ENCODE peak calls at places on chromosomes 7 and 10, in eight cellular contexts. L is A549, G is transverse colon, Z is spleen, K is Peyer's patch, V is uterus, T is upper lobe of left lung, D is stomach. N is an unnamed sample.

GRCh38 chr7:42035205-42035604 is 201.8 kb downstream of the GLI3 start:
- DNase-seq in K (no peak), Z (no peak), L (no peak), V (peak; percentile 49), T (no peak), G (no peak), D (no peak), N (no peak)

GRCh38 chr7:149261321-149261828 is 621 bp upstream of the ZNF783 start:
- DNase-seq in D (no peak), L (no peak), Z (no peak), T (no peak), K (peak; percentile 47), V (no peak), G (no peak), N (peak; percentile 63)

GRCh38 chr7:101589052-101589451 is 40.0 kb downstream of the MYL10 start:
- DNase-seq in K (peak; percentile 34), Z (no peak), V (no peak), L (no peak), T (no peak), D (no peak), G (no peak), N (no peak)

GRCh38 chr7:64098-64521 is 128.3 kb upstream of the FAM20C start:
- DNase-seq in D (peak; percentile 52), G (peak; percentile 53), T (no peak), L (peak; percentile 18), Z (peak; percentile 62), K (peak; percentile 66), V (peak; percentile 43), N (no peak)

GRCh38 chr10:58065529-58065815 is 202.2 kb downstream of the IPMK start:
- DNase-seq in K (no peak), L (no peak), G (no peak), T (no peak), V (no peak), D (no peak), Z (no peak), N (no peak)

GRCh38 chr7:24082826-24083225 is 201.2 kb upstream of the NPY start:
- DNase-seq in L (no peak), D (no peak), Z (no peak), V (no peak), T (no peak), G (no peak), K (no peak), N (no peak)

GRCh38 chr10:80498833-80499671 is 38.6 kb upstream of the SH2D4B start:
- DNase-seq in T (peak; percentile 97), G (peak; percentile 88), V (peak; percentile 95), L (peak; percentile 91), Z (peak; percentile 93), D (peak; percentile 81), K (peak; percentile 95), N (peak; percentile 93)

GRCh38 chr7:39919646-39920045 is 30.4 kb upstream of the CDK13 start:
- DNase-seq in K (no peak), V (no peak), L (no peak), G (no peak), T (no peak), Z (no peak), D (no peak), N (no peak)

GRCh38 chr10:86964061-86964846 is 4.0 kb upstream of the ADIRF start:
- DNase-seq in D (peak; percentile 22), L (no peak), K (peak; percentile 43), T (peak; percentile 17), Z (peak; percentile 74), G (no peak), V (no peak), N (no peak)

GRCh38 chr7:99106869-99107268 is 37.0 kb downstream of the SMURF1 start:
- DNase-seq in T (no peak), Z (no peak), G (no peak), D (no peak), K (no peak), V (no peak), L (no peak), N (no peak)

GRCh38 chr10:123614888-123615287 is 51.3 kb upstream of the GPR26 start:
- DNase-seq in T (peak; percentile 33), D (peak; percentile 64), L (peak; percentile 15), G (peak; percentile 69), K (peak; percentile 74), Z (no peak), V (peak; percentile 24), N (peak; percentile 14)

DNA sequence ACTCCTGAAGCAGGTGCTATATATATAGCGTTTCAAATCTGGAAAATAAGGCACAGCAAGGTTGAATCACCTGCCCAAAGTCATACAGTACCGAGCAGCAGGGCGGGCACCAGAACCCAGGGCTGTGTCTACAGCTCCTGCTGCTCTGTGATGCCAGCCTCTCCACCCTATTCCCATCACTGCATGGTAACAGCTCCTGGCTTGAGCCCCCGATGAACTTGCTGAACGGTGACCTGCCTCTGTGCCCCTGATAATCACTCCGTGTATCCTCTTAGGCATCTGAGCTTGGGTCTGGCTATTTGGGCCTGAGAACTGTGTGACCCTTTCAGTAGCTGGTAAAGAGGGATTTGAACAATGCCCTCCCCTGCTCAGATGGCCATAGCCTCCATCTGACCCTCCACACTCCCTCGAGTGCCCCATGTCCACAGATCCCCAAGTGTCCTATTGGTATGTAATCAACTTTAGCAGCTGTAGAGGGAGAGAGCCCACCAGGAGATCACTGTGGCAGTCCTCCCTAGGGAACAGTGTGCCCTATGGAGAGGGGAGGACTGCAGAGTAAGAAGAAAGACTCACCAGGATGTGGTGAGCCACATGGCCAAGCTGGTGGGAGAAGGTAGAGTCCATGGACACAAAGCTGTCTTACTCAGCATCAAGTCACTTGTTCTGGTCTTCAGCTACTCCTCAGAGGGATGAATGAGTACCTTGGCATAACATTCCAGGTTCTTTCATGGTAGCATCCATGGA is 1.1 kb upstream of the ARHGAP22 start:
- DNase-seq in G (no peak), Z (no peak), T (peak; percentile 13), L (no peak), D (no peak), K (no peak), V (no peak), N (peak; percentile 30)
- TF ChIP-seq POLR2A in G (no peak), Z (no peak), T (no peak), L (no peak), D (no peak), K (no peak), V (no peak), N (no peak)

DNA sequence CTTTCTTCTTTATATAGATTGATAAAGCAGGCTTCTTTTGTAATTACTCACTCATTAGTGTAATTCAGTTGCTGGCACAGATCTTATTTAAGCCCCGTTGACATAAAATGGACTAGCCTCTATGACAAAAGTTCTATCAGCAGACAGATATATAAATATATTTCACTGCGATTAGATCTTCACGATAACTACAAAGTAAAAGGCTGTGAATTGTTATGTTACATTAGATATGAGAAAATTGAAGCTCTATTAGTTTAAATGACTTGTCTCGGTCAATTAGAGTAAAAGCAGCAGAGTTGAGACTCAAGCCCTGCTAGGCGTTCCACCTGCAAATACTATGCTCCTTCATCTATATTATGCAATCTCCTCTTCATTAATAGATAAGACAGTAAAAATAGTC is 136.7 kb downstream of the DKK1 start:
- DNase-seq in Z (no peak), D (no peak), T (no peak), L (no peak), G (no peak), K (no peak), V (no peak), N (no peak)
- TF ChIP-seq POLR2A in Z (no peak), D (no peak), T (no peak), L (no peak), G (no peak), K (no peak), V (no peak), N (no peak)

GRCh38 chr10:32445036-32445435 is 904 bp upstream of the CCDC7 start:
- DNase-seq in T (no peak), L (peak; percentile 10), Z (peak; percentile 63), G (no peak), D (no peak), K (no peak), V (no peak), N (no peak)

GRCh38 chr10:32446701-32447406 is 914 bp downstream of the CCDC7 start:
- DNase-seq in L (peak; percentile 5), T (no peak), D (no peak), G (no peak), K (no peak), Z (no peak), V (no peak), N (no peak)

DNA sequence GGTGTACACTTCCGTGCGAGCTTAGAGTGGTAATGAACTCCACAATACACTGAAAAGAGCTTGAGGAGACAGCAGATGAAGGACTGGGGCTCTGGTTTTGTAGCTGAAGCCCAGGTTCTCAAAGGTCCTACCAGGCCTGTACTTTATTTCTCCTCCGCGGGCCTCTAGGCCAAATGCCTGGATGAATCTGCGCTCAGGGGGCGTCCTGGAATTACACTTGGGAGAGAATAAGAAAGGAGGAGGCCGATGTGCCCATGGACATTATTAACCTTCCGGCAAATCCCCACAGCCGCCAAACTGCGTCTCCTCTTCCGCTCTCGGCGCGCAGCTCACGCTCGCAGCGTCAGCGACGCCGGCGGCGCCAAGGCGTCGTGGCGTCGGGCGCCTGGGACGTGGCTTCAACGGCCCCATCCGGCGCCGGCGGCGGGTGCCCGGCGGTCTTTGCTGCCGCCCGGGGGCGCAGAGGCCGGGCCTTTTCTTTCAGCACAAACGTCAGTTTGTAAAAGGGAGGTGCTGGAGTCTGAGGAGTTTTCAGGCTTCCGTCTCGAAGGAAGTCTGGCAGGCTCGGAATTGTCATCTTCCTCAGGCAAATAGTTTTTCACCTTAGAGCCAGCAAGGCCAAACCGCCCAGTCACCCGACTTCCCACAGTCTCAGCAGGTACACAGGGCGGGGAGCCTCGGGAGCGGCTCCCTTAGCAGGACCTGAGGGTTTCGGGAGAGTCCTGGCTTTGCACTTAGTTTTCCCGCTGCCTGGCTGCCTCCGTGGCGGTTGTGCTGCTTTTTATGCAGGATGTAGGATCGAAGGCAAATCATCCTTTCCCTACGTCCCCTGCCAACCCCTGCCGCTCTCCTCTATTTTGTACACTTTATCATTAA is at the start of gene CCDC7:
- DNase-seq in L (peak; percentile 57), G (peak; percentile 88), K (peak; percentile 91), D (peak; percentile 87), Z (peak; percentile 97), T (peak; percentile 85), V (peak; percentile 82), N (peak; percentile 70)
- TF ChIP-seq POLR2A in L (peak; percentile 83), G (peak; percentile 86), K (peak; percentile 71), D (no peak), Z (peak; percentile 47), T (peak; percentile 76), V (peak; percentile 55), N (peak; percentile 70)

GRCh38 chr10:92696606-92697383 is 7.0 kb downstream of the HHEX start:
- DNase-seq in V (no peak), L (peak; percentile 44), Z (no peak), G (no peak), D (no peak), K (no peak), T (no peak), N (peak; percentile 47)
- TF ChIP-seq POLR2A in V (no peak), L (no peak), Z (no peak), G (no peak), D (no peak), K (no peak), T (no peak), N (no peak)

DNA sequence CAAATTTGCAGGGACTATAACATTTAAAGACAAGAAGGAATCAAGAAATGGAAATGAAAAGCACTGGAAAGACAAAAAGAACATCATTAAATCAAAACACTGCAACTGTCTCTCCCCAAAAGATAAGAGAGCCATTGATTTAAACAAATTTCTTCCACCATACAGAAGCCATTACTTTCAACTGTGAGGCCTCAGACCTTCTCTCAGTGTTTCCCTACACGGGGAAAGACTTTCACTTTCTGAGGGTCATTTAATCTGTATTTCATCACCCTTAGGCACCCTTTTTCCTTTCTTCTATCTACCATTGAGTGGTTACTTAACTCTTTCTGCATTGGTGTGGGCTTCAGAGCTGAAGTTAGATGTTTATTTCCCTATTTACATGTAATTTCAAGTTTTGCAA is 47.5 kb downstream of the CCDC172 start:
- DNase-seq in V (no peak), T (no peak), K (no peak), D (no peak), Z (no peak), G (no peak), L (no peak), N (no peak)
- TF ChIP-seq POLR2A in V (no peak), T (no peak), K (no peak), D (no peak), Z (no peak), G (no peak), L (no peak), N (no peak)

N was measured in H54.